ENCODE peak calls at places on chromosomes 6 and 20, in seven cellular contexts. L, U, T, J, Q, Y and K are unnamed samples. For H3K36me3, the result is how much of the 10 kb centered on the place peaks cover.

GRCh38 chr6:125539892-125540291 is 209.5 kb upstream of the HEY2 start:
- DNase-seq in U (no peak), Q (no peak), L (no peak), J (no peak), Y (no peak), T (no peak), K (no peak)

GRCh38 chr6:157952751-157953479 is 28.7 kb upstream of the SYNJ2 start:
- DNase-seq in T (no peak), Y (no peak), J (peak), U (no peak), L (no peak), Q (no peak), K (no peak)

GRCh38 chr6:33824461-33825154 is 20.8 kb upstream of the MLN start:
- DNase-seq in U (no peak), Y (no peak), J (peak), L (peak), T (peak), Q (no peak), K (peak)

GRCh38 chr20:24617080-24617432 is 147.6 kb downstream of the SYNDIG1 start:
- DNase-seq in L (no peak), Y (no peak), Q (no peak), U (no peak), J (no peak), T (no peak), K (no peak)

GRCh38 chr6:88891135-88891845 is 72.1 kb downstream of the RNGTT start:
- DNase-seq in Y (no peak), Q (no peak), T (no peak), J (no peak), U (no peak), L (no peak), K (no peak)

GRCh38 chr20:58555078-58555765 is 40.0 kb upstream of the APCDD1L start:
- DNase-seq in L (no peak), J (no peak), U (no peak), Y (no peak), Q (no peak), T (no peak), K (no peak)

GRCh38 chr6:16158943-16159557 is 30.2 kb downstream of the MYLIP start:
- DNase-seq in Y (no peak), T (no peak), J (no peak), L (no peak), U (no peak), Q (no peak), K (no peak)

GRCh38 chr6:37432590-37432915 is 468 bp upstream of the CMTR1 start:
- DNase-seq in J (no peak), T (no peak), U (peak), Y (no peak), L (no peak), Q (no peak), K (no peak)

GRCh38 chr20:29079769-29080690 is 2177.4 kb upstream of the DEFB115 start:
- DNase-seq in T (no peak), Y (no peak), U (peak), J (peak), L (no peak), Q (peak), K (peak)

GRCh38 chr20:34580588-34580940 is 22.0 kb downstream of the MAP1LC3A start:
- DNase-seq in T (no peak), Q (no peak), L (no peak), J (no peak), U (no peak), Y (no peak), K (no peak)
- H3K36me3 ChIP-seq in T (under half), Q (under half), L (under half), J (under half), U (under half), Y (under half), K (under half)

DNA sequence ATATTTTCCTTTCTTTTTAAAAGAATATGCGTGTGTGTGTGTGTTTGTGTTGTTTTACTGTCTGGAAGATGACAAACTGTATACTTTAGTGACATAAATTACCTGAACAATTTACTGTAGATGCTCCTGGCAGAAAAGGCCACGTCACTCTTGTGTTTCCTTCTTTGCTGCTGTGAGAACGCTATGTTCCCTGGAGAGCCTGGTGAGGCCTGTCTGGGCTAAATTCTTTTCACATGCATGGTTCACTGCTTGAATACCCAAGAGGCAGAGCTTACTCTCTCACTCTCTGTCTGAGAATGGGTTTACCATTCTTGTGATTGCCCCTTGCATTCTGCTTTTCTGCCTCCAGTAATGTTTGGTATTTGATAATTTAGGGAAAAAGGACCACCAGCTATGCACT is 64.3 kb downstream of the EDN1 start:
- DNase-seq in Q (no peak), Y (no peak), J (no peak), U (peak), L (no peak), T (no peak), K (no peak)
- H3K4me3 ChIP-seq in Q (no peak), Y (no peak), J (no peak), U (no peak), L (no peak), T (no peak), K (no peak)

DNA sequence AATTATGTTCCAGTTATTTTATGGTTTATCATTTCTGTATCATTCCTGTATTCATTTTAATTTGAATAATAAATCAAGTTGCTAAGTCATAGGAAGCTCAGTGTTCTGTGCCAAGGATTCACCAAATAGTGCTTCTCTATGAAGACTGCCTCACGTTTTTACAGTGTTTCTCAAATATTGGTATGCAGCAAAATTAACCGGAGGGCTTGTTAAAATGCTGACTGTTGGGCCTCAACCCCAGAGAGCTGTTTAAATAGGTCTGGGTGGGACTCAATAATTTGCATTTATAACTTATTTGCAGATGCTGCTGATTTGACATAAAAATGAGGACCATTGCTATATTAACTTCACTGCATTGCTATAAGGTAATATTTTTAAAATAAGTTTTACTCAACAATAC is 166.7 kb downstream of the TINAG start:
- DNase-seq in T (no peak), L (no peak), Q (no peak), Y (no peak), U (no peak), J (no peak), K (no peak)
- H3K27ac ChIP-seq in T (no peak), L (no peak), Q (no peak), Y (no peak), U (no peak), J (no peak), K (no peak)

GRCh38 chr6:137202078-137202477 is 17.1 kb downstream of the IFNGR1 start:
- DNase-seq in U (peak), Q (no peak), J (no peak), Y (no peak), L (no peak), T (no peak), K (no peak)
- H3K36me3 ChIP-seq in U (under half), Q (under half), J (under half), Y (half or more), L (under half), T (half or more), K (half or more)

GRCh38 chr6:139376604-139377218 is 2.3 kb upstream of the CITED2 start:
- DNase-seq in U (peak), T (no peak), J (peak), L (peak), Y (no peak), Q (no peak), K (peak)
- H3K4me3 ChIP-seq in U (peak), T (peak), J (peak), L (peak), Y (no peak), Q (no peak), K (peak)

DNA sequence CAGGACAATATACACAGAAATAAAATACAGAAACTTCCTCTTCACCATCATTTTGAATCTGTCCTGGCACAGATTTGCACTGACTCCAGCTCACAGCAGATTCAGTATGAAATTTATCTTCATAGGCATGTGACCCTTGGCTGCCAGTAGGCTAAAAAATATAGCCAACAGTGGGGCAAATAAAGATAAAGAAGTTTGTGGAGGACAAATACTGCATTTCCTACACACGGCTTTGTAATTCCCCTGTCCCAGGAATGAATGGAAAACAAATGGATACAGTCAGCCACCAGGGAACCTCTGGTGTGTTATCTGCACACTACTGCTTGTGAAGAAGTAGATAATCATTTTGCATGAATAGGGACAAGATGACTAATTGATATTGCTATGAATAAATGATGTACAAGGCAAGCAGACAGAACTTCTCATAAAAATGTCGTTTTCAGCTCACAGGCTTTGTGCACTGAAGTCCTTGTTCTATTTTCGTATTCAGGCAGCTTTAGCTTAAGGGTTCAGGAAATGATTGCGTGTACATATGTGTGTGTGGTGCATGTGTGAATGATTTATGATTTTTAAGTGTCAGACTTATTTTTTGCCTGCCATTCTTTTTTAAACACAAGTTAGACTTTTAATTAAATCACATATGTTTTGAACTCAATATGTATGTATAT is 543.7 kb upstream of the JAG1 start:
- DNase-seq in Q (no peak), U (no peak), L (no peak), J (peak), T (no peak), Y (no peak), K (no peak)
- H3K27ac ChIP-seq in Q (no peak), U (no peak), L (no peak), J (no peak), T (peak), Y (no peak), K (no peak)

GRCh38 chr6:71480577-71480976 is 192.0 kb downstream of the OGFRL1 start:
- DNase-seq in L (no peak), Q (no peak), T (no peak), U (no peak), Y (no peak), J (no peak), K (no peak)

GRCh38 chr6:71478834-71479541 is 190.4 kb downstream of the OGFRL1 start:
- DNase-seq in T (no peak), Q (no peak), J (no peak), L (no peak), U (no peak), Y (no peak), K (no peak)

GRCh38 chr6:71481801-71482200 is 193.2 kb downstream of the OGFRL1 start:
- DNase-seq in T (no peak), Q (no peak), Y (no peak), J (no peak), U (no peak), L (no peak), K (no peak)

GRCh38 chr6:71482742-71483141 is 194.1 kb downstream of the OGFRL1 start:
- DNase-seq in U (no peak), Y (no peak), Q (no peak), J (no peak), L (no peak), T (no peak), K (no peak)

GRCh38 chr6:71481021-71481420 is 192.4 kb downstream of the OGFRL1 start:
- DNase-seq in Q (no peak), U (no peak), J (no peak), Y (no peak), L (no peak), T (no peak), K (no peak)
- H3K36me3 ChIP-seq in Q (under half), U (under half), J (under half), Y (under half), L (under half), T (under half), K (under half)

DNA sequence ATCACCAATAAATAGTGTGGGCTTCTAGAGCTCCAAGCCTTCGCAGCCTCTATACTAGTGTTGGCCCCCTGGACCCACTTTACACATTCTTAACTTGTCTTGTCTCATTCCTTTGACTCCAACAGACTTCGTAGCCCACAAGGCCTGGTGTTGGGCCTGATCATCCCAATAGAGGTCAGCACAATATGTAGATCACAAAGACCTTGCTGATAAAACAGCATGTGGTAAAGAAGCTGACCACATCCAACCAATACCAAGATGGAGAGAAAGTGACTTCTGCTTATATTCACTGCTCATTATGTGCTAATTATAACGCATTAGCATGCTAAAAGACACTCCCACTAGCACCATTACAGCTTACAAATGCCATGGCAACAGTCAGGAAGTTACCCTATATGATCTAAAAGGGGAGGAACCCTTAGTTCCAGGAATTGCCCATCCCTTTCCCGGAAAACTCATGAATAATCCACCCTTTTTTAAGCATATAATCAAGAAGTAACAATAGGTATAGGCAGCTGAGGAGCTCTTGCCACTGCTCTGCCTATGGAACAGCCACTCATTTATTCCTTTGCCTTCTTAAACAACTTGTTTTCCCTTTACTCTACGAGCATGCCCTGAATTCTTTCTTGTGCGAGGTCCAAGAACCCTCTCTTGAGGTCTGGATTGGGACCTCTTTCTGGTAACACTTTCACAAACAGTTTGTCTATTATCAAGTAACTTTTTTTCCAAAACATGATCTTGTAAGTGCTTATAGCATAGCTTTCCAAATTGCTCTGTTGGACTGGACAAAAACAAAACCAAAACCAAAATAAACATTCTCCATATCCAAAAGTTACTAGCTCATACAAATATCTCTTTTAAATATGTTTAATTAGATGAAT is 54.6 kb upstream of the ECHDC1 start:
- DNase-seq in L (no peak), J (no peak), Q (no peak), T (no peak), U (no peak), Y (no peak), K (no peak)
- H3K4me3 ChIP-seq in L (no peak), J (no peak), Q (no peak), T (no peak), U (no peak), Y (no peak), K (no peak)